ENCODE peak calls at places on chromosomes 4 and X, in five cellular contexts. One of them, this sample, is unnamed.

GRCh38 chr4:139619644-139620043 is 46.0 kb upstream of the MGST2 start:
- DNase-seq in fibroblast of the conjunctiva: no peak
- DNase-seq in stimulated activated CD8-positive, alpha-beta memory T cell treated with anti-CD3 and anti-CD28 coated beads, Interleukin-15, amount 100 ng/mL, for 48 hours: no peak
- DNase-seq in left ventricle myocardium superior: no peak
- DNase-seq in neural progenitor cell: peak; percentile 46
- DNase-seq in this sample: no peak

GRCh38 chr4:36177946-36178345 is 66.4 kb downstream of the ARAP2 start:
- DNase-seq in fibroblast of the conjunctiva: no peak
- DNase-seq in stimulated activated CD8-positive, alpha-beta memory T cell treated with anti-CD3 and anti-CD28 coated beads, Interleukin-15, amount 100 ng/mL, for 48 hours: no peak
- DNase-seq in left ventricle myocardium superior: no peak
- DNase-seq in neural progenitor cell: no peak
- DNase-seq in this sample: no peak

GRCh38 chrX:109475174-109475891 is 6.6 kb downstream of the GUCY2F start:
- DNase-seq in fibroblast of the conjunctiva: peak; percentile 9
- DNase-seq in stimulated activated CD8-positive, alpha-beta memory T cell treated with anti-CD3 and anti-CD28 coated beads, Interleukin-15, amount 100 ng/mL, for 48 hours: no peak
- DNase-seq in left ventricle myocardium superior: peak; percentile 23
- DNase-seq in neural progenitor cell: peak; percentile 91
- DNase-seq in this sample: no peak

GRCh38 chr4:5158825-5159224 is 107.5 kb downstream of the STK32B start:
- DNase-seq in fibroblast of the conjunctiva: no peak
- DNase-seq in stimulated activated CD8-positive, alpha-beta memory T cell treated with anti-CD3 and anti-CD28 coated beads, Interleukin-15, amount 100 ng/mL, for 48 hours: no peak
- DNase-seq in left ventricle myocardium superior: no peak
- DNase-seq in neural progenitor cell: no peak
- DNase-seq in this sample: no peak

GRCh38 chr4:140856692-140857091 is 100.5 kb upstream of the TBC1D9 start:
- DNase-seq in fibroblast of the conjunctiva: peak; percentile 65
- DNase-seq in stimulated activated CD8-positive, alpha-beta memory T cell treated with anti-CD3 and anti-CD28 coated beads, Interleukin-15, amount 100 ng/mL, for 48 hours: no peak
- DNase-seq in left ventricle myocardium superior: peak; percentile 29
- DNase-seq in neural progenitor cell: peak; percentile 50
- DNase-seq in this sample: no peak

GRCh38 chr4:158538176-158538575 is 16.5 kb downstream of the RXFP1 start:
- DNase-seq in fibroblast of the conjunctiva: no peak
- DNase-seq in stimulated activated CD8-positive, alpha-beta memory T cell treated with anti-CD3 and anti-CD28 coated beads, Interleukin-15, amount 100 ng/mL, for 48 hours: no peak
- DNase-seq in left ventricle myocardium superior: no peak
- DNase-seq in neural progenitor cell: no peak
- DNase-seq in this sample: no peak

GRCh38 chrX:108736509-108737479 is at the start of gene IRS4:
- DNase-seq in fibroblast of the conjunctiva: no peak
- DNase-seq in stimulated activated CD8-positive, alpha-beta memory T cell treated with anti-CD3 and anti-CD28 coated beads, Interleukin-15, amount 100 ng/mL, for 48 hours: no peak
- DNase-seq in left ventricle myocardium superior: no peak
- DNase-seq in neural progenitor cell: peak; percentile 94
- DNase-seq in this sample: peak; percentile 37

GRCh38 chrX:130887392-130887791 is 15.6 kb downstream of the ENOX2 start:
- DNase-seq in fibroblast of the conjunctiva: no peak
- DNase-seq in stimulated activated CD8-positive, alpha-beta memory T cell treated with anti-CD3 and anti-CD28 coated beads, Interleukin-15, amount 100 ng/mL, for 48 hours: no peak
- DNase-seq in left ventricle myocardium superior: no peak
- DNase-seq in neural progenitor cell: no peak
- DNase-seq in this sample: no peak

GRCh38 chrX:50881028-50881427 is 29.5 kb upstream of the BMP15 start:
- DNase-seq in fibroblast of the conjunctiva: no peak
- DNase-seq in stimulated activated CD8-positive, alpha-beta memory T cell treated with anti-CD3 and anti-CD28 coated beads, Interleukin-15, amount 100 ng/mL, for 48 hours: no peak
- DNase-seq in left ventricle myocardium superior: no peak
- DNase-seq in neural progenitor cell: no peak
- DNase-seq in this sample: no peak

GRCh38 chrX:132671229-132671641 is 182.4 kb upstream of the MBNL3 start:
- DNase-seq in fibroblast of the conjunctiva: no peak
- DNase-seq in stimulated activated CD8-positive, alpha-beta memory T cell treated with anti-CD3 and anti-CD28 coated beads, Interleukin-15, amount 100 ng/mL, for 48 hours: no peak
- DNase-seq in left ventricle myocardium superior: no peak
- DNase-seq in neural progenitor cell: peak; percentile 42
- DNase-seq in this sample: no peak